ENCODE peak calls at places on chromosome 1, in six cellular contexts. K, C, P, H, B and U are unnamed samples.

GRCh38 chr1:44903261-44903660 is 60.2 kb upstream of the PTCH2 start:
- DNase-seq in K (peak; percentile 67), C (no peak), P (peak; percentile 26), H (no peak), B (peak; percentile 76), U (peak; percentile 42)

GRCh38 chr1:148353461-148354283 is 129.4 kb downstream of the PPIAL4G start:
- DNase-seq in K (peak; percentile 85), C (no peak), P (peak; percentile 73), H (no peak), B (peak; percentile 71), U (peak; percentile 53)

GRCh38 chr1:143619851-143620250 is 351.9 kb downstream of the FAM72C start:
- DNase-seq in K (no peak), C (no peak), P (no peak), H (no peak), B (no peak), U (no peak)

GRCh38 chr1:64809309-64809708 is 64.4 kb downstream of the RAVER2 start:
- DNase-seq in K (no peak), C (no peak), P (no peak), H (no peak), B (no peak), U (no peak)

GRCh38 chr1:149849947-149850360 is 49.4 kb upstream of the BOLA1 start:
- DNase-seq in K (peak; percentile 17), C (no peak), P (peak; percentile 18), H (no peak), B (no peak), U (peak; percentile 33)

GRCh38 chr1:107879338-107879737 is 85.6 kb downstream of the VAV3 start:
- DNase-seq in K (peak; percentile 55), C (no peak), P (peak; percentile 32), H (no peak), B (peak; percentile 31), U (no peak)

GRCh38 chr1:14303011-14303410 is 295.5 kb upstream of the KAZN start:
- DNase-seq in K (no peak), C (no peak), P (no peak), H (no peak), B (no peak), U (no peak)

GRCh38 chr1:202133989-202134388 is 10.5 kb downstream of the ARL8A start:
- DNase-seq in K (no peak), C (no peak), P (no peak), H (no peak), B (no peak), U (no peak)

GRCh38 chr1:203480525-203481084 is 5.0 kb downstream of the PRELP start:
- DNase-seq in K (peak; percentile 98), C (peak; percentile 81), P (peak; percentile 95), H (peak; percentile 91), B (peak; percentile 92), U (peak; percentile 94)

GRCh38 chr1:180239145-180240096 is 9.4 kb downstream of the LHX4 start:
- DNase-seq in K (no peak), C (no peak), P (no peak), H (no peak), B (no peak), U (no peak)

GRCh38 chr1:245888809-245889208 is 618.3 kb downstream of the SMYD3 start:
- DNase-seq in K (peak; percentile 49), C (no peak), P (peak; percentile 75), H (no peak), B (peak; percentile 66), U (peak; percentile 63)

GRCh38 chr1:156129687-156130577 is 15.4 kb downstream of the LMNA start:
- DNase-seq in K (peak; percentile 98), C (peak; percentile 93), P (peak; percentile 99), H (peak; percentile 88), B (peak; percentile 97), U (peak; percentile 98)

GRCh38 chr1:114075082-114075481 is 78.6 kb downstream of the SYT6 start:
- DNase-seq in K (no peak), C (no peak), P (no peak), H (no peak), B (no peak), U (no peak)

GRCh38 chr1:37137018-37137417 is 102.7 kb upstream of the GRIK3 start:
- DNase-seq in K (no peak), C (no peak), P (no peak), H (no peak), B (no peak), U (no peak)

GRCh38 chr1:23163395-23163794 is 5.3 kb downstream of the LUZP1 start:
- DNase-seq in K (no peak), C (no peak), P (no peak), H (no peak), B (peak; percentile 19), U (peak; percentile 63)

GRCh38 chr1:23475641-23476040 is 8.3 kb downstream of the ASAP3 start:
- DNase-seq in K (no peak), C (no peak), P (peak; percentile 42), H (no peak), B (peak; percentile 56), U (no peak)

GRCh38 chr1:111285879-111286278 is 4.8 kb upstream of the CHIA start:
- DNase-seq in K (no peak), C (no peak), P (no peak), H (no peak), B (no peak), U (no peak)

GRCh38 chr1:243917177-243917862 is 67.3 kb upstream of the AKT3 start:
- DNase-seq in K (peak; percentile 78), C (peak; percentile 63), P (peak; percentile 93), H (peak; percentile 15), B (peak; percentile 88), U (peak; percentile 85)
- TF ChIP-seq CTCF in K (peak; percentile 7), C (no peak), P (no peak), H (no peak), B (no peak), U (no peak)

DNA sequence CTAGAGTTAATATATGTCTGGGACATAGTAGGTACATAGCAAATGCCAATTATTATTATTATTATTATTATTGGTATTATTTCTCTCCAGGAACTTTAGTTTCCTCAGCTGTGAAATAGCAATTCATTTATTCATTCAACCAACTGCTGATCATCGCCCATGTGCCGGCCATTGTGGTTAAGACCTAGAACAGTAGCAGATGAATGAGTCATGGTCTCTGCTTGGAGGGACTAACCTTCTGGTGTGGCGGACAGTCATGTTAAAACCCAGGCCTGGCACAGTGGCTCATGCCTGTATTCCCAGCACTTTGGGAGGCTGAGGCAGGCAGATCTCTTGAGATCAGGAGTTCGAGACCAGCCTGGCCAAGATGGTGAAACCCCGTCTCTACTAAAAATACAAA is 23.8 kb upstream of the LDLRAP1 start:
- DNase-seq in K (peak; percentile 52), C (no peak), P (peak; percentile 81), H (no peak), B (peak; percentile 47), U (peak; percentile 41)
- H3K4me3 ChIP-seq in K (no peak overlapping the region), C (no peak overlapping the region), P (no peak overlapping the region), H (no peak overlapping the region), B (no peak overlapping the region), U (no peak overlapping the region)

DNA sequence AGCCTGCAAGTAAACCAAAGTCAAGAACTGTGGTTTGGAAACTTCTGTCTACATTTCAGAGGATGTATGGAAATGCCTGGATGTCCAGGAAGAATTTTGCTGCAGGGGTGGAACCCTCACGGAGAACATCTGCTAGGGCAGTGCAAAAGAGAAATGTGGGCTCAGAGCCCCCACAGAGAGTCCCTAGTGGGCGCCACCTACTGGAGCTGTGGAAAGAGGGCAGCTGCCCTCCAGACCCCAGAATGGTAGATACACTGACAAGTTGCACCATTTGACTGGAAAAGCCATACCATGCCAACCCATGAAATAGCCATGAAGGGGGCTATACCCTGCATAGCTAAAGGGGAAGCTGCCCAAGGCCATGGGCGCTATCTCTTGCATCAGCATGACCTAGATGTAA is 1672.4 kb downstream of the KCNT2 start:
- DNase-seq in K (no peak), C (no peak), P (no peak), H (no peak), B (no peak), U (no peak)
- TF ChIP-seq CTCF in K (no peak), C (no peak), P (no peak), H (no peak), B (no peak), U (no peak)

GRCh38 chr1:26047278-26047874 is 1.5 kb upstream of the SLC30A2 start:
- DNase-seq in K (no peak), C (no peak), P (no peak), H (no peak), B (no peak), U (no peak)

GRCh38 chr1:26046313-26047031 is 554 bp upstream of the SLC30A2 start:
- DNase-seq in K (no peak), C (no peak), P (no peak), H (no peak), B (no peak), U (no peak)

GRCh38 chr1:26044414-26044813 is 1.5 kb downstream of the SLC30A2 start:
- DNase-seq in K (no peak), C (no peak), P (no peak), H (no peak), B (no peak), U (no peak)

GRCh38 chr1:26044971-26045711 is 777 bp downstream of the SLC30A2 start:
- DNase-seq in K (no peak), C (no peak), P (no peak), H (no peak), B (no peak), U (no peak)

GRCh38 chr1:26045712-26046312 is at the start of gene SLC30A2:
- DNase-seq in K (no peak), C (no peak), P (no peak), H (no peak), B (no peak), U (no peak)
- H3K4me3 ChIP-seq in K (no peak within 1 kb of the TSS), C (no peak within 1 kb of the TSS), P (no peak within 1 kb of the TSS), H (no peak within 1 kb of the TSS), B (no peak within 1 kb of the TSS), U (no peak within 1 kb of the TSS)